ENCODE peak calls at places on chromosomes 12 and 14, in six cellular contexts. One of them, this sample, is unnamed.

GRCh38 chr12:20142956-20143355 is 225.4 kb upstream of the PDE3A start:
- DNase-seq in kidney epithelial cell: no peak
- DNase-seq in A673: peak
- DNase-seq in HFFc6: no peak
- DNase-seq in NCI-H1930: no peak
- DNase-seq in left ventricle myocardium superior: no peak
- DNase-seq in this sample: peak

GRCh38 chr14:101365329-101366158 is 195.8 kb upstream of the DIO3 start:
- DNase-seq in kidney epithelial cell: no peak
- DNase-seq in A673: no peak
- DNase-seq in HFFc6: no peak
- DNase-seq in NCI-H1930: no peak
- DNase-seq in left ventricle myocardium superior: no peak
- DNase-seq in this sample: peak

GRCh38 chr12:127629066-127629820 is 637.7 kb upstream of the TMEM132C start:
- DNase-seq in kidney epithelial cell: no peak
- DNase-seq in A673: peak
- DNase-seq in HFFc6: no peak
- DNase-seq in NCI-H1930: no peak
- DNase-seq in left ventricle myocardium superior: no peak
- DNase-seq in this sample: peak

GRCh38 chr12:60172266-60172665 is 576.4 kb downstream of the SLC16A7 start:
- DNase-seq in kidney epithelial cell: no peak
- DNase-seq in A673: no peak
- DNase-seq in HFFc6: peak
- DNase-seq in NCI-H1930: no peak
- DNase-seq in left ventricle myocardium superior: no peak
- DNase-seq in this sample: no peak

GRCh38 chr12:90801776-90802175 is 153.2 kb downstream of the CCER1 start:
- DNase-seq in kidney epithelial cell: peak
- DNase-seq in A673: no peak
- DNase-seq in HFFc6: no peak
- DNase-seq in NCI-H1930: no peak
- DNase-seq in left ventricle myocardium superior: no peak
- DNase-seq in this sample: no peak

GRCh38 chr12:57386187-57386720 is 44.6 kb downstream of the R3HDM2 start:
- DNase-seq in kidney epithelial cell: no peak
- DNase-seq in A673: no peak
- DNase-seq in HFFc6: no peak
- DNase-seq in NCI-H1930: no peak
- DNase-seq in left ventricle myocardium superior: no peak
- DNase-seq in this sample: no peak

GRCh38 chr12:127809236-127809635 is 457.7 kb upstream of the TMEM132C start:
- DNase-seq in kidney epithelial cell: peak
- DNase-seq in A673: peak
- DNase-seq in HFFc6: peak
- DNase-seq in NCI-H1930: no peak
- DNase-seq in left ventricle myocardium superior: no peak
- DNase-seq in this sample: no peak

GRCh38 chr12:120944645-120945217 is 33.6 kb upstream of the HNF1A start:
- DNase-seq in kidney epithelial cell: no peak
- DNase-seq in A673: peak
- DNase-seq in HFFc6: no peak
- DNase-seq in NCI-H1930: no peak
- DNase-seq in left ventricle myocardium superior: peak
- DNase-seq in this sample: peak

GRCh38 chr14:93676416-93676958 is 111.8 kb downstream of the PRIMA1 start:
- DNase-seq in kidney epithelial cell: no peak
- DNase-seq in A673: no peak
- DNase-seq in HFFc6: no peak
- DNase-seq in NCI-H1930: no peak
- DNase-seq in left ventricle myocardium superior: no peak
- DNase-seq in this sample: no peak

GRCh38 chr12:116215021-116215420 is 62.5 kb downstream of the MED13L start:
- DNase-seq in kidney epithelial cell: no peak
- DNase-seq in A673: no peak
- DNase-seq in HFFc6: no peak
- DNase-seq in NCI-H1930: no peak
- DNase-seq in left ventricle myocardium superior: no peak
- DNase-seq in this sample: no peak

GRCh38 chr12:127516467-127516866 is 750.5 kb upstream of the TMEM132C start:
- DNase-seq in kidney epithelial cell: no peak
- DNase-seq in A673: no peak
- DNase-seq in HFFc6: peak
- DNase-seq in NCI-H1930: no peak
- DNase-seq in left ventricle myocardium superior: no peak
- DNase-seq in this sample: no peak

GRCh38 chr12:126581655-126582054 is 1516.4 kb downstream of the AACS start:
- DNase-seq in kidney epithelial cell: no peak
- DNase-seq in A673: no peak
- DNase-seq in HFFc6: no peak
- DNase-seq in NCI-H1930: no peak
- DNase-seq in left ventricle myocardium superior: no peak
- DNase-seq in this sample: no peak

GRCh38 chr12:9047105-9047504 is 57.8 kb downstream of the KLRG1 start:
- DNase-seq in kidney epithelial cell: no peak
- DNase-seq in A673: no peak
- DNase-seq in HFFc6: no peak
- DNase-seq in NCI-H1930: no peak
- DNase-seq in left ventricle myocardium superior: no peak
- DNase-seq in this sample: no peak

GRCh38 chr14:54652188-54652889 is 85.4 kb downstream of the SAMD4A start:
- DNase-seq in kidney epithelial cell: peak
- DNase-seq in A673: peak
- DNase-seq in HFFc6: peak
- DNase-seq in NCI-H1930: no peak
- DNase-seq in left ventricle myocardium superior: peak
- DNase-seq in this sample: no peak

GRCh38 chr12:96343347-96343954 is 56.8 kb downstream of the CDK17 start:
- DNase-seq in kidney epithelial cell: no peak
- DNase-seq in A673: no peak
- DNase-seq in HFFc6: no peak
- DNase-seq in NCI-H1930: no peak
- DNase-seq in left ventricle myocardium superior: no peak
- DNase-seq in this sample: no peak

GRCh38 chr12:67111182-67111581 is 158.0 kb upstream of the CAND1 start:
- DNase-seq in kidney epithelial cell: no peak
- DNase-seq in A673: no peak
- DNase-seq in HFFc6: no peak
- DNase-seq in NCI-H1930: no peak
- DNase-seq in left ventricle myocardium superior: no peak
- DNase-seq in this sample: peak

GRCh38 chr12:4914720-4915119 is 5.0 kb downstream of the KCNA1 start:
- DNase-seq in kidney epithelial cell: no peak
- DNase-seq in A673: no peak
- DNase-seq in HFFc6: no peak
- DNase-seq in NCI-H1930: no peak
- DNase-seq in left ventricle myocardium superior: no peak
- DNase-seq in this sample: no peak

GRCh38 chr12:28294300-28294699 is 104.0 kb downstream of the CCDC91 start:
- DNase-seq in kidney epithelial cell: peak
- DNase-seq in A673: no peak
- DNase-seq in HFFc6: no peak
- DNase-seq in NCI-H1930: no peak
- DNase-seq in left ventricle myocardium superior: no peak
- DNase-seq in this sample: no peak

GRCh38 chr12:5433840-5434646 is 2.1 kb downstream of the NTF3 start:
- DNase-seq in kidney epithelial cell: no peak
- DNase-seq in A673: no peak
- DNase-seq in HFFc6: no peak
- DNase-seq in NCI-H1930: no peak
- DNase-seq in left ventricle myocardium superior: no peak
- DNase-seq in this sample: peak

GRCh38 chr12:117847371-117847770 is 121.4 kb downstream of the KSR2 start:
- DNase-seq in kidney epithelial cell: no peak
- DNase-seq in A673: no peak
- DNase-seq in HFFc6: no peak
- DNase-seq in NCI-H1930: no peak
- DNase-seq in left ventricle myocardium superior: no peak
- DNase-seq in this sample: peak

GRCh38 chr14:97544581-97544980 is 747.4 kb downstream of the VRK1 start:
- DNase-seq in kidney epithelial cell: no peak
- DNase-seq in A673: no peak
- DNase-seq in HFFc6: no peak
- DNase-seq in NCI-H1930: no peak
- DNase-seq in left ventricle myocardium superior: no peak
- DNase-seq in this sample: no peak

GRCh38 chr12:121278450-121279375 is 17.8 kb downstream of the CAMKK2 start:
- DNase-seq in kidney epithelial cell: no peak
- DNase-seq in A673: no peak
- DNase-seq in HFFc6: no peak
- DNase-seq in NCI-H1930: no peak
- DNase-seq in left ventricle myocardium superior: peak
- DNase-seq in this sample: no peak

GRCh38 chr12:52291267-52291935 is at the start of gene KRT81:
- DNase-seq in kidney epithelial cell: no peak
- DNase-seq in A673: no peak
- DNase-seq in HFFc6: no peak
- DNase-seq in NCI-H1930: no peak
- DNase-seq in left ventricle myocardium superior: no peak
- DNase-seq in this sample: no peak

GRCh38 chr14:69079188-69079742 is 73.7 kb downstream of the DCAF5 start:
- DNase-seq in kidney epithelial cell: peak
- DNase-seq in A673: peak
- DNase-seq in HFFc6: peak
- DNase-seq in NCI-H1930: no peak
- DNase-seq in left ventricle myocardium superior: no peak
- DNase-seq in this sample: no peak

GRCh38 chr12:53941187-53941586 is 2.6 kb downstream of the HOXC13 start:
- DNase-seq in kidney epithelial cell: no peak
- DNase-seq in A673: no peak
- DNase-seq in HFFc6: no peak
- DNase-seq in NCI-H1930: no peak
- DNase-seq in left ventricle myocardium superior: no peak
- DNase-seq in this sample: no peak

GRCh38 chr14:55711171-55711811 is 131.3 kb downstream of the KTN1 start:
- DNase-seq in kidney epithelial cell: no peak
- DNase-seq in A673: no peak
- DNase-seq in HFFc6: peak
- DNase-seq in NCI-H1930: no peak
- DNase-seq in left ventricle myocardium superior: no peak
- DNase-seq in this sample: no peak

GRCh38 chr12:18703326-18703725 is 34.5 kb downstream of the PLCZ1 start:
- DNase-seq in kidney epithelial cell: peak
- DNase-seq in A673: no peak
- DNase-seq in HFFc6: no peak
- DNase-seq in NCI-H1930: no peak
- DNase-seq in left ventricle myocardium superior: no peak
- DNase-seq in this sample: no peak

GRCh38 chr12:70660620-70661219 is 23.5 kb upstream of the PTPRB start:
- DNase-seq in kidney epithelial cell: peak
- DNase-seq in A673: no peak
- DNase-seq in HFFc6: peak
- DNase-seq in NCI-H1930: no peak
- DNase-seq in left ventricle myocardium superior: no peak
- DNase-seq in this sample: no peak

GRCh38 chr12:46783881-46784280 is 41.9 kb downstream of the SLC38A4 start:
- DNase-seq in kidney epithelial cell: no peak
- DNase-seq in A673: no peak
- DNase-seq in HFFc6: no peak
- DNase-seq in NCI-H1930: no peak
- DNase-seq in left ventricle myocardium superior: no peak
- DNase-seq in this sample: no peak

GRCh38 chr12:123889000-123889399 is 83.6 kb downstream of the CCDC92 start:
- DNase-seq in kidney epithelial cell: no peak
- DNase-seq in A673: no peak
- DNase-seq in HFFc6: no peak
- DNase-seq in NCI-H1930: no peak
- DNase-seq in left ventricle myocardium superior: no peak
- DNase-seq in this sample: no peak

GRCh38 chr12:130212384-130212783 is 50.1 kb downstream of the FZD10 start:
- DNase-seq in kidney epithelial cell: no peak
- DNase-seq in A673: no peak
- DNase-seq in HFFc6: no peak
- DNase-seq in NCI-H1930: no peak
- DNase-seq in left ventricle myocardium superior: no peak
- DNase-seq in this sample: no peak

GRCh38 chr12:24087294-24087693 is 137.8 kb upstream of the SOX5 start:
- DNase-seq in kidney epithelial cell: no peak
- DNase-seq in A673: no peak
- DNase-seq in HFFc6: no peak
- DNase-seq in NCI-H1930: no peak
- DNase-seq in left ventricle myocardium superior: no peak
- DNase-seq in this sample: no peak

GRCh38 chr12:6301721-6302120 is 8.8 kb upstream of the PLEKHG6 start:
- DNase-seq in kidney epithelial cell: no peak
- DNase-seq in A673: no peak
- DNase-seq in HFFc6: no peak
- DNase-seq in NCI-H1930: no peak
- DNase-seq in left ventricle myocardium superior: no peak
- DNase-seq in this sample: no peak